ENCODE peak calls at places on chromosomes 2 and 18, in seven cellular contexts. One of them, this sample, is unnamed.

GRCh38 chr18:49647496-49648168 is 85.8 kb downstream of the LIPG start:
- DNase-seq in activated CD8-positive, alpha-beta T cell treated with anti-CD3 and anti-CD28 coated beads for 36 hours: no peak
- DNase-seq in kidney: no peak
- DNase-seq in pancreas: no peak
- DNase-seq in neural crest cell: no peak
- DNase-seq in right atrium auricular region: no peak
- DNase-seq in nephron progenitor cell: no peak
- DNase-seq in this sample: no peak

GRCh38 chr2:100699131-100699530 is 120.8 kb upstream of the NPAS2 start:
- DNase-seq in activated CD8-positive, alpha-beta T cell treated with anti-CD3 and anti-CD28 coated beads for 36 hours: no peak
- DNase-seq in kidney: no peak
- DNase-seq in pancreas: no peak
- DNase-seq in neural crest cell: no peak
- DNase-seq in right atrium auricular region: peak
- DNase-seq in nephron progenitor cell: no peak
- DNase-seq in this sample: no peak

GRCh38 chr2:100563407-100564247 is 834 bp downstream of the PDCL3 start:
- DNase-seq in activated CD8-positive, alpha-beta T cell treated with anti-CD3 and anti-CD28 coated beads for 36 hours: no peak
- DNase-seq in kidney: no peak
- DNase-seq in pancreas: no peak
- DNase-seq in neural crest cell: no peak
- DNase-seq in right atrium auricular region: no peak
- DNase-seq in nephron progenitor cell: peak
- DNase-seq in this sample: no peak

GRCh38 chr2:85394256-85394655 is 15.9 kb downstream of the CAPG start:
- DNase-seq in activated CD8-positive, alpha-beta T cell treated with anti-CD3 and anti-CD28 coated beads for 36 hours: no peak
- DNase-seq in kidney: no peak
- DNase-seq in pancreas: no peak
- DNase-seq in neural crest cell: no peak
- DNase-seq in right atrium auricular region: no peak
- DNase-seq in nephron progenitor cell: no peak
- DNase-seq in this sample: no peak

GRCh38 chr2:233384811-233385488 is 30.7 kb downstream of the DGKD start:
- DNase-seq in activated CD8-positive, alpha-beta T cell treated with anti-CD3 and anti-CD28 coated beads for 36 hours: peak
- DNase-seq in kidney: no peak
- DNase-seq in pancreas: no peak
- DNase-seq in neural crest cell: no peak
- DNase-seq in right atrium auricular region: no peak
- DNase-seq in nephron progenitor cell: no peak
- DNase-seq in this sample: no peak

GRCh38 chr2:107025869-107026380 is 140.0 kb upstream of the ST6GAL2 start:
- DNase-seq in activated CD8-positive, alpha-beta T cell treated with anti-CD3 and anti-CD28 coated beads for 36 hours: no peak
- DNase-seq in kidney: no peak
- DNase-seq in pancreas: no peak
- DNase-seq in neural crest cell: no peak
- DNase-seq in right atrium auricular region: no peak
- DNase-seq in nephron progenitor cell: no peak
- DNase-seq in this sample: no peak

GRCh38 chr2:97926936-97927335 is 68.8 kb downstream of the TMEM131 start:
- DNase-seq in activated CD8-positive, alpha-beta T cell treated with anti-CD3 and anti-CD28 coated beads for 36 hours: no peak
- DNase-seq in kidney: no peak
- DNase-seq in pancreas: no peak
- DNase-seq in neural crest cell: no peak
- DNase-seq in right atrium auricular region: no peak
- DNase-seq in nephron progenitor cell: no peak
- DNase-seq in this sample: no peak

GRCh38 chr2:216029416-216030129 is 16.2 kb upstream of the MREG start:
- DNase-seq in activated CD8-positive, alpha-beta T cell treated with anti-CD3 and anti-CD28 coated beads for 36 hours: peak
- DNase-seq in kidney: no peak
- DNase-seq in pancreas: no peak
- DNase-seq in neural crest cell: no peak
- DNase-seq in right atrium auricular region: no peak
- DNase-seq in nephron progenitor cell: no peak
- DNase-seq in this sample: no peak

GRCh38 chr2:223107825-223108224 is 55.8 kb downstream of the KCNE4 start:
- DNase-seq in activated CD8-positive, alpha-beta T cell treated with anti-CD3 and anti-CD28 coated beads for 36 hours: no peak
- DNase-seq in kidney: no peak
- DNase-seq in pancreas: no peak
- DNase-seq in neural crest cell: no peak
- DNase-seq in right atrium auricular region: no peak
- DNase-seq in nephron progenitor cell: no peak
- DNase-seq in this sample: no peak

GRCh38 chr2:57776916-57777315 is 269.7 kb upstream of the VRK2 start:
- DNase-seq in activated CD8-positive, alpha-beta T cell treated with anti-CD3 and anti-CD28 coated beads for 36 hours: no peak
- DNase-seq in kidney: no peak
- DNase-seq in pancreas: no peak
- DNase-seq in neural crest cell: no peak
- DNase-seq in right atrium auricular region: no peak
- DNase-seq in nephron progenitor cell: no peak
- DNase-seq in this sample: no peak

GRCh38 chr2:212649646-212650045 is 111.0 kb upstream of the ERBB4 start:
- DNase-seq in activated CD8-positive, alpha-beta T cell treated with anti-CD3 and anti-CD28 coated beads for 36 hours: no peak
- DNase-seq in kidney: no peak
- DNase-seq in pancreas: no peak
- DNase-seq in neural crest cell: no peak
- DNase-seq in right atrium auricular region: no peak
- DNase-seq in nephron progenitor cell: no peak
- DNase-seq in this sample: no peak

GRCh38 chr18:36519358-36519757 is 221.8 kb downstream of the FHOD3 start:
- DNase-seq in activated CD8-positive, alpha-beta T cell treated with anti-CD3 and anti-CD28 coated beads for 36 hours: no peak
- DNase-seq in kidney: no peak
- DNase-seq in pancreas: no peak
- DNase-seq in neural crest cell: no peak
- DNase-seq in right atrium auricular region: no peak
- DNase-seq in nephron progenitor cell: no peak
- DNase-seq in this sample: no peak

DNA sequence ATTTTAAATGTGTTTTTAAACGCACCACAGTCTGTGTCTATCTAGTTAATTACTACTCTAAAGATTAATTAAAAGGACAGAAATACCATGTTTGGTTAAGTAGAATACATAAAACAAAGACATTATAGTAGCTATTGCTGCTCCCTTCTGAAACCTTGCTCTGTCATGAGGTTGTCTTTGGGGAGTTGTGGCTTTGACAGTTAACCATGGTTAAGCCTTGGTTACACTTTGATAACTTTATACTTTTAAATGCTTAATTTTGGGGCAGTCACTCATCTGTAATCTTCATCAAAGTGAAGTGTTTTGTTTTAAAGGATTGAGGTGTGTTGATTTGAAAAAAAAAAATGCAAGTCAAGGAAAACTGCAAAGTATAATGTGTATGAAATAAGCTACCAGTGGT is 29.9 kb upstream of the TBR1 start:
- DNase-seq in activated CD8-positive, alpha-beta T cell treated with anti-CD3 and anti-CD28 coated beads for 36 hours: no peak
- DNase-seq in kidney: no peak
- DNase-seq in pancreas: no peak
- DNase-seq in neural crest cell: no peak
- DNase-seq in right atrium auricular region: no peak
- DNase-seq in nephron progenitor cell: no peak
- DNase-seq in this sample: no peak
- TF ChIP-seq CTCF in activated CD8-positive, alpha-beta T cell treated with anti-CD3 and anti-CD28 coated beads for 36 hours: no peak
- TF ChIP-seq CTCF in kidney: no peak
- TF ChIP-seq CTCF in pancreas: no peak
- TF ChIP-seq CTCF in neural crest cell: no peak
- TF ChIP-seq CTCF in right atrium auricular region: no peak
- TF ChIP-seq CTCF in nephron progenitor cell: no peak
- TF ChIP-seq CTCF in this sample: no peak

GRCh38 chr2:19750136-19750535 is 151.6 kb downstream of the TTC32 start:
- DNase-seq in activated CD8-positive, alpha-beta T cell treated with anti-CD3 and anti-CD28 coated beads for 36 hours: no peak
- DNase-seq in kidney: no peak
- DNase-seq in pancreas: no peak
- DNase-seq in neural crest cell: no peak
- DNase-seq in right atrium auricular region: no peak
- DNase-seq in nephron progenitor cell: no peak
- DNase-seq in this sample: no peak
- TF ChIP-seq CTCF in activated CD8-positive, alpha-beta T cell treated with anti-CD3 and anti-CD28 coated beads for 36 hours: no peak
- TF ChIP-seq CTCF in kidney: no peak
- TF ChIP-seq CTCF in pancreas: no peak
- TF ChIP-seq CTCF in neural crest cell: no peak
- TF ChIP-seq CTCF in right atrium auricular region: no peak
- TF ChIP-seq CTCF in nephron progenitor cell: no peak
- TF ChIP-seq CTCF in this sample: no peak

GRCh38 chr18:52219102-52219501 is 120.9 kb upstream of the DCC start:
- DNase-seq in activated CD8-positive, alpha-beta T cell treated with anti-CD3 and anti-CD28 coated beads for 36 hours: no peak
- DNase-seq in kidney: no peak
- DNase-seq in pancreas: no peak
- DNase-seq in neural crest cell: no peak
- DNase-seq in right atrium auricular region: no peak
- DNase-seq in nephron progenitor cell: no peak
- DNase-seq in this sample: no peak

GRCh38 chr18:52220062-52220591 is 119.9 kb upstream of the DCC start:
- DNase-seq in activated CD8-positive, alpha-beta T cell treated with anti-CD3 and anti-CD28 coated beads for 36 hours: no peak
- DNase-seq in kidney: no peak
- DNase-seq in pancreas: no peak
- DNase-seq in neural crest cell: no peak
- DNase-seq in right atrium auricular region: no peak
- DNase-seq in nephron progenitor cell: no peak
- DNase-seq in this sample: no peak

GRCh38 chr18:52216686-52217085 is 123.3 kb upstream of the DCC start:
- DNase-seq in activated CD8-positive, alpha-beta T cell treated with anti-CD3 and anti-CD28 coated beads for 36 hours: no peak
- DNase-seq in kidney: no peak
- DNase-seq in pancreas: no peak
- DNase-seq in neural crest cell: no peak
- DNase-seq in right atrium auricular region: no peak
- DNase-seq in nephron progenitor cell: no peak
- DNase-seq in this sample: no peak

GRCh38 chr18:52216104-52216503 is 123.9 kb upstream of the DCC start:
- DNase-seq in activated CD8-positive, alpha-beta T cell treated with anti-CD3 and anti-CD28 coated beads for 36 hours: no peak
- DNase-seq in kidney: no peak
- DNase-seq in pancreas: no peak
- DNase-seq in neural crest cell: no peak
- DNase-seq in right atrium auricular region: no peak
- DNase-seq in nephron progenitor cell: no peak
- DNase-seq in this sample: no peak
- TF ChIP-seq CTCF in activated CD8-positive, alpha-beta T cell treated with anti-CD3 and anti-CD28 coated beads for 36 hours: no peak
- TF ChIP-seq CTCF in kidney: no peak
- TF ChIP-seq CTCF in pancreas: no peak
- TF ChIP-seq CTCF in neural crest cell: no peak
- TF ChIP-seq CTCF in right atrium auricular region: no peak
- TF ChIP-seq CTCF in nephron progenitor cell: no peak
- TF ChIP-seq CTCF in this sample: no peak

GRCh38 chr2:26184555-26185303 is 11.8 kb downstream of the GAREM2 start:
- DNase-seq in activated CD8-positive, alpha-beta T cell treated with anti-CD3 and anti-CD28 coated beads for 36 hours: peak
- DNase-seq in kidney: peak
- DNase-seq in pancreas: peak
- DNase-seq in neural crest cell: peak
- DNase-seq in right atrium auricular region: peak
- DNase-seq in nephron progenitor cell: peak
- DNase-seq in this sample: peak

GRCh38 chr2:26184086-26184485 is 11.2 kb downstream of the GAREM2 start:
- DNase-seq in activated CD8-positive, alpha-beta T cell treated with anti-CD3 and anti-CD28 coated beads for 36 hours: no peak
- DNase-seq in kidney: peak
- DNase-seq in pancreas: no peak
- DNase-seq in neural crest cell: no peak
- DNase-seq in right atrium auricular region: no peak
- DNase-seq in nephron progenitor cell: no peak
- DNase-seq in this sample: no peak

GRCh38 chr2:26185304-26185928 is 12.5 kb downstream of the GAREM2 start:
- DNase-seq in activated CD8-positive, alpha-beta T cell treated with anti-CD3 and anti-CD28 coated beads for 36 hours: no peak
- DNase-seq in kidney: no peak
- DNase-seq in pancreas: no peak
- DNase-seq in neural crest cell: no peak
- DNase-seq in right atrium auricular region: no peak
- DNase-seq in nephron progenitor cell: no peak
- DNase-seq in this sample: no peak

GRCh38 chr2:26182441-26182840 is 9.6 kb downstream of the GAREM2 start:
- DNase-seq in activated CD8-positive, alpha-beta T cell treated with anti-CD3 and anti-CD28 coated beads for 36 hours: no peak
- DNase-seq in kidney: no peak
- DNase-seq in pancreas: no peak
- DNase-seq in neural crest cell: no peak
- DNase-seq in right atrium auricular region: no peak
- DNase-seq in nephron progenitor cell: no peak
- DNase-seq in this sample: no peak

GRCh38 chr2:26182887-26183630 is 10.2 kb downstream of the GAREM2 start:
- DNase-seq in activated CD8-positive, alpha-beta T cell treated with anti-CD3 and anti-CD28 coated beads for 36 hours: no peak
- DNase-seq in kidney: no peak
- DNase-seq in pancreas: no peak
- DNase-seq in neural crest cell: no peak
- DNase-seq in right atrium auricular region: no peak
- DNase-seq in nephron progenitor cell: no peak
- DNase-seq in this sample: no peak
- TF ChIP-seq CTCF in activated CD8-positive, alpha-beta T cell treated with anti-CD3 and anti-CD28 coated beads for 36 hours: no peak
- TF ChIP-seq CTCF in kidney: no peak
- TF ChIP-seq CTCF in pancreas: no peak
- TF ChIP-seq CTCF in neural crest cell: no peak
- TF ChIP-seq CTCF in right atrium auricular region: no peak
- TF ChIP-seq CTCF in nephron progenitor cell: no peak
- TF ChIP-seq CTCF in this sample: no peak

DNA sequence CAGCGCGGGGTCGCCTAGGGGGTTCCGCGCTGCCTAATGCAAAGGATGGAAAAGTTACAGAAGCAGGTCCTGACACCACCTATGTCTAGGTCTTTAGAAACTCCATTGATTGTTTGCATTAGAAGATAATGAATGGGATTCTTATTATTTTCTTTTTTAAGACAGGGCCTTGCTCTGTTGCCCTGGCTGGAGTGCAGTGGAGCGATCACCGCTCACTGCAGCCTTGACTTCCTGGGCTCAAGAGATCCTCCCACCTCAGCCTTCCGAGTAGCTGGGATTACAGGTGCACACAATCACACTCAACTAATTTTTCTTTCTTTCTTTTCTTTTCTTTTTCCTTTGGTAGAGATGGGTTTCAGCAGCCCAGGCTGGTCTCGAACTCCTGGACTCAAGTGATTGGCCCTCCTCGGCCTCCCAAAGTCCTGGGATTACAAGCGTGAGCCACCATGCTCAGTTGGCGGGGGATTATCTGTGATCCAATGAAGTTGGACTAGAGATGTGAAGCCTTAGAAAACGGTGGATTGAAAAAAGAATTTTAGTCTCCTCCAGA is 761 bp upstream of the IDH1 start:
- DNase-seq in activated CD8-positive, alpha-beta T cell treated with anti-CD3 and anti-CD28 coated beads for 36 hours: no peak
- DNase-seq in kidney: no peak
- DNase-seq in pancreas: no peak
- DNase-seq in neural crest cell: no peak
- DNase-seq in right atrium auricular region: no peak
- DNase-seq in nephron progenitor cell: no peak
- DNase-seq in this sample: no peak
- TF ChIP-seq CTCF in activated CD8-positive, alpha-beta T cell treated with anti-CD3 and anti-CD28 coated beads for 36 hours: no peak
- TF ChIP-seq CTCF in kidney: no peak
- TF ChIP-seq CTCF in pancreas: no peak
- TF ChIP-seq CTCF in neural crest cell: peak
- TF ChIP-seq CTCF in right atrium auricular region: no peak
- TF ChIP-seq CTCF in nephron progenitor cell: no peak
- TF ChIP-seq CTCF in this sample: no peak

GRCh38 chr2:20666364-20667150 is at the start of gene GDF7:
- DNase-seq in activated CD8-positive, alpha-beta T cell treated with anti-CD3 and anti-CD28 coated beads for 36 hours: peak
- DNase-seq in kidney: peak
- DNase-seq in pancreas: no peak
- DNase-seq in neural crest cell: no peak
- DNase-seq in right atrium auricular region: no peak
- DNase-seq in nephron progenitor cell: peak
- DNase-seq in this sample: peak
- TF ChIP-seq CTCF in activated CD8-positive, alpha-beta T cell treated with anti-CD3 and anti-CD28 coated beads for 36 hours: no peak
- TF ChIP-seq CTCF in kidney: peak
- TF ChIP-seq CTCF in pancreas: peak
- TF ChIP-seq CTCF in neural crest cell: peak
- TF ChIP-seq CTCF in right atrium auricular region: peak
- TF ChIP-seq CTCF in nephron progenitor cell: no peak
- TF ChIP-seq CTCF in this sample: no peak

GRCh38 chr2:8043295-8043694 is 638.6 kb upstream of the ID2 start:
- DNase-seq in activated CD8-positive, alpha-beta T cell treated with anti-CD3 and anti-CD28 coated beads for 36 hours: no peak
- DNase-seq in kidney: no peak
- DNase-seq in pancreas: no peak
- DNase-seq in neural crest cell: no peak
- DNase-seq in right atrium auricular region: no peak
- DNase-seq in nephron progenitor cell: no peak
- DNase-seq in this sample: no peak
- TF ChIP-seq CTCF in activated CD8-positive, alpha-beta T cell treated with anti-CD3 and anti-CD28 coated beads for 36 hours: no peak
- TF ChIP-seq CTCF in kidney: no peak
- TF ChIP-seq CTCF in pancreas: no peak
- TF ChIP-seq CTCF in neural crest cell: no peak
- TF ChIP-seq CTCF in right atrium auricular region: no peak
- TF ChIP-seq CTCF in nephron progenitor cell: no peak
- TF ChIP-seq CTCF in this sample: no peak

GRCh38 chr18:60411715-60412114 is 39.1 kb upstream of the MC4R start:
- DNase-seq in activated CD8-positive, alpha-beta T cell treated with anti-CD3 and anti-CD28 coated beads for 36 hours: no peak
- DNase-seq in kidney: no peak
- DNase-seq in pancreas: no peak
- DNase-seq in neural crest cell: no peak
- DNase-seq in right atrium auricular region: no peak
- DNase-seq in nephron progenitor cell: no peak
- DNase-seq in this sample: no peak
- TF ChIP-seq CTCF in activated CD8-positive, alpha-beta T cell treated with anti-CD3 and anti-CD28 coated beads for 36 hours: no peak
- TF ChIP-seq CTCF in kidney: no peak
- TF ChIP-seq CTCF in pancreas: no peak
- TF ChIP-seq CTCF in neural crest cell: no peak
- TF ChIP-seq CTCF in right atrium auricular region: no peak
- TF ChIP-seq CTCF in nephron progenitor cell: peak
- TF ChIP-seq CTCF in this sample: no peak

This sample was measured in GM20000.